ENCODE peak calls at places on chromosomes 2 and 18, in five cellular contexts. G is glutamatergic neuron; O is naive thymus-derived CD8-positive, alpha-beta T cell; Q is effector memory CD8-positive, alpha-beta T cell; H is GDM1. T is an unnamed sample.

GRCh38 chr18:68172842-68173549 is 541.9 kb downstream of the TMX3 start:
- DNase-seq in Q (no peak), H (no peak), O (no peak), G (no peak), T (no peak)

GRCh38 chr2:10451819-10452218 is 3.7 kb upstream of the ODC1 start:
- DNase-seq in O (no peak), H (no peak), G (no peak), Q (no peak), T (no peak)

GRCh38 chr2:225103737-225104141 is 61.5 kb upstream of the DOCK10 start:
- DNase-seq in H (no peak), O (no peak), Q (no peak), G (no peak), T (no peak)

GRCh38 chr2:50856112-50856511 is 175.8 kb downstream of the NRXN1 start:
- DNase-seq in Q (no peak), G (no peak), H (no peak), O (no peak), T (no peak)

GRCh38 chr2:163011035-163011434 is 172.5 kb upstream of the KCNH7 start:
- DNase-seq in H (no peak), O (no peak), G (no peak), Q (no peak), T (no peak)

GRCh38 chr2:234952270-234953115 is 676 bp downstream of the SH3BP4 start:
- DNase-seq in O (no peak), H (no peak), G (peak), Q (no peak), T (peak)

GRCh38 chr2:226902041-226902972 is 66.5 kb downstream of the RHBDD1 start:
- DNase-seq in G (no peak), O (no peak), H (no peak), Q (no peak), T (no peak)

GRCh38 chr18:24677011-24677410 is 216.6 kb downstream of the HRH4 start:
- DNase-seq in O (no peak), H (no peak), G (no peak), Q (no peak), T (no peak)

GRCh38 chr2:189702071-189702470 is 27.6 kb downstream of the ANKAR start:
- DNase-seq in O (no peak), H (no peak), Q (no peak), G (no peak), T (no peak)

GRCh38 chr18:68679531-68679930 is 35.4 kb downstream of the TMX3 start:
- DNase-seq in Q (no peak), O (no peak), H (no peak), G (no peak), T (no peak)

GRCh38 chr18:13447621-13448020 is 229.1 kb downstream of the LDLRAD4 start:
- DNase-seq in H (no peak), G (peak), O (no peak), Q (no peak), T (peak)

GRCh38 chr2:152542995-152543481 is 174.2 kb downstream of the PRPF40A start:
- DNase-seq in Q (no peak), H (no peak), O (no peak), G (no peak), T (no peak)

GRCh38 chr2:176022048-176022447 is 20.0 kb upstream of the LNPK start:
- DNase-seq in Q (no peak), G (no peak), O (no peak), H (no peak), T (no peak)

GRCh38 chr2:15220618-15221017 is 340.5 kb downstream of the NBAS start:
- DNase-seq in Q (no peak), G (no peak), O (no peak), H (no peak), T (no peak)

GRCh38 chr2:84459028-84459943 is at the start of gene SUCLG1:
- DNase-seq in G (peak), Q (peak), H (peak), O (peak), T (peak)

GRCh38 chr2:190199530-190199929 is 120.1 kb downstream of the HIBCH start:
- DNase-seq in G (no peak), Q (no peak), H (no peak), O (no peak), T (no peak)

GRCh38 chr2:100984892-100985307 is 17.2 kb upstream of the RPL31 start:
- DNase-seq in O (peak), Q (peak), G (peak), H (peak), T (peak)

GRCh38 chr2:217440000-217440399 is 562.8 kb downstream of the TNS1 start:
- DNase-seq in G (no peak), Q (no peak), H (no peak), O (no peak), T (no peak)

GRCh38 chr2:183359867-183360266 is 235.6 kb downstream of the NUP35 start:
- DNase-seq in G (no peak), O (no peak), Q (no peak), H (no peak), T (no peak)

GRCh38 chr2:191352536-191352935 is 107.3 kb downstream of the MYO1B start:
- DNase-seq in H (no peak), G (no peak), O (no peak), Q (no peak), T (no peak)

GRCh38 chr2:232816656-232817055 is 40.3 kb upstream of the KCNJ13 start:
- DNase-seq in O (no peak), G (no peak), H (no peak), Q (no peak), T (no peak)

GRCh38 chr2:109351164-109351756 is 222.3 kb downstream of the SH3RF3 start:
- DNase-seq in G (no peak), O (no peak), H (no peak), Q (no peak), T (no peak)

GRCh38 chr2:121049141-121049540 is 235.9 kb downstream of the TFCP2L1 start:
- DNase-seq in H (no peak), G (no peak), O (no peak), Q (no peak), T (no peak)

GRCh38 chr2:160934991-160935390 is 225.2 kb upstream of the TANK start:
- DNase-seq in G (no peak), Q (no peak), H (no peak), O (no peak), T (no peak)

GRCh38 chr2:86223682-86224560 is 24.7 kb downstream of the MRPL35 start:
- DNase-seq in Q (no peak), H (no peak), O (no peak), G (no peak), T (no peak)

GRCh38 chr2:189363559-189363958 is 77.7 kb upstream of the WDR75 start:
- DNase-seq in O (no peak), H (no peak), Q (no peak), G (no peak), T (no peak)

GRCh38 chr2:157441072-157441454 is 2.8 kb downstream of the CYTIP start:
- DNase-seq in Q (peak), O (peak), G (no peak), H (no peak), T (no peak)

T was measured in nephron progenitor cell.